ENCODE peak calls at places on chromosomes 1 and 21, in eight cellular contexts. E is fibroblast of the aortic adventitia; Q is naive thymus-derived CD4-positive, alpha-beta T cell; B is IMR-90; S is AG10803; L is right lobe of liver; I is GM23248; K is astrocyte of the spinal cord. V is an unnamed sample.

GRCh38 chr1:109980324-109981127 is 4.0 kb upstream of the AHCYL1 start:
- DNase-seq in L (peak), I (no peak), E (no peak), S (no peak), K (no peak), Q (no peak), B (no peak), V (no peak)

GRCh38 chr1:17669866-17670451 is 85.2 kb upstream of the ACTL8 start:
- DNase-seq in L (no peak), K (no peak), S (no peak), B (no peak), I (no peak), Q (no peak), E (no peak), V (no peak)

GRCh38 chr1:44609412-44609767 is 64.9 kb downstream of the TMEM53 start:
- DNase-seq in S (peak), L (peak), K (peak), E (peak), I (peak), B (peak), Q (no peak), V (no peak)

GRCh38 chr1:42841440-42842147 is 4.8 kb upstream of the ZNF691 start:
- DNase-seq in E (no peak), Q (no peak), B (no peak), L (no peak), K (no peak), S (no peak), I (no peak), V (no peak)

GRCh38 chr1:46723901-46724300 is 5.0 kb upstream of the EFCAB14 start:
- DNase-seq in K (no peak), L (no peak), B (no peak), S (no peak), E (no peak), I (no peak), Q (no peak), V (no peak)

GRCh38 chr21:44900559-44901251 is 20.0 kb downstream of the ITGB2 start:
- DNase-seq in L (peak), Q (no peak), I (no peak), S (no peak), E (no peak), B (no peak), K (no peak), V (no peak)

GRCh38 chr1:214124915-214125314 is 137.1 kb downstream of the PROX1 start:
- DNase-seq in E (no peak), I (no peak), S (no peak), Q (no peak), K (no peak), B (no peak), L (no peak), V (no peak)

GRCh38 chr21:45858180-45858579 is 123.4 kb upstream of the COL6A1 start:
- DNase-seq in L (no peak), S (no peak), Q (no peak), E (no peak), B (no peak), I (no peak), K (no peak), V (no peak)

GRCh38 chr1:234827656-234828055 is 217.7 kb upstream of the IRF2BP2 start:
- DNase-seq in Q (no peak), K (no peak), I (no peak), S (no peak), L (no peak), B (no peak), E (no peak), V (no peak)

GRCh38 chr1:53346814-53347176 is 18.9 kb upstream of the LRP8 start:
- DNase-seq in K (no peak), S (no peak), L (peak), I (no peak), B (no peak), Q (no peak), E (no peak), V (no peak)

GRCh38 chr1:82466894-82467293 is 666.2 kb downstream of the ADGRL2 start:
- DNase-seq in K (no peak), E (no peak), L (no peak), Q (no peak), S (no peak), B (no peak), I (no peak), V (no peak)

GRCh38 chr1:223225061-223225460 is 82.0 kb upstream of the TLR5 start:
- DNase-seq in L (no peak), K (no peak), Q (no peak), I (no peak), S (no peak), E (no peak), B (no peak), V (no peak)

GRCh38 chr1:225767591-225768540 is 9.8 kb upstream of the SRP9 start:
- DNase-seq in B (peak), E (peak), K (peak), I (peak), S (peak), Q (no peak), L (no peak), V (no peak)

GRCh38 chr1:226132731-226133503 is 53.6 kb downstream of the ACBD3 start:
- DNase-seq in Q (no peak), S (no peak), B (no peak), E (no peak), L (peak), I (peak), K (no peak), V (peak)

GRCh38 chr1:218463194-218464156 is 118.3 kb downstream of the TGFB2 start:
- DNase-seq in E (peak), S (peak), B (peak), Q (no peak), L (peak), I (peak), K (peak), V (no peak)

GRCh38 chr1:51712590-51712989 is 95.7 kb downstream of the OSBPL9 start:
- DNase-seq in K (no peak), I (no peak), E (no peak), Q (no peak), S (no peak), B (no peak), L (no peak), V (no peak)

GRCh38 chr1:214458541-214458940 is 92.9 kb downstream of the PTPN14 start:
- DNase-seq in Q (no peak), S (no peak), E (peak), L (no peak), B (no peak), I (no peak), K (no peak), V (no peak)

GRCh38 chr1:116151739-116152576 is 40.8 kb downstream of the MAB21L3 start:
- DNase-seq in I (peak), E (peak), L (peak), S (peak), B (peak), K (peak), Q (peak), V (peak)

GRCh38 chr1:70945266-70945665 is 102.3 kb downstream of the PTGER3 start:
- DNase-seq in S (no peak), Q (no peak), I (no peak), E (peak), K (no peak), L (no peak), B (no peak), V (no peak)

GRCh38 chr1:158116768-158117167 is 63.9 kb upstream of the CD1D start:
- DNase-seq in E (no peak), K (no peak), I (no peak), B (no peak), L (no peak), S (no peak), Q (no peak), V (no peak)

GRCh38 chr1:37147906-37148305 is 113.6 kb upstream of the GRIK3 start:
- DNase-seq in K (no peak), L (no peak), E (no peak), S (no peak), I (no peak), B (no peak), Q (no peak), V (no peak)

GRCh38 chr1:31776511-31776910 is 12.4 kb upstream of the ADGRB2 start:
- DNase-seq in L (no peak), I (no peak), S (no peak), E (no peak), B (no peak), K (no peak), Q (no peak), V (no peak)

GRCh38 chr1:34858901-34859441 is 578 bp downstream of the SMIM12 start:
- DNase-seq in K (peak), L (peak), I (peak), S (peak), E (peak), Q (peak), B (peak), V (no peak)

GRCh38 chr1:39089811-39090519 is 63.8 kb downstream of the NDUFS5 start:
- DNase-seq in L (no peak), I (peak), Q (no peak), S (peak), B (no peak), E (peak), K (no peak), V (no peak)

GRCh38 chr1:17405898-17406759 is 33.3 kb downstream of the RCC2 start:
- DNase-seq in S (peak), I (peak), E (peak), B (peak), Q (peak), L (peak), K (peak), V (no peak)

GRCh38 chr1:150192012-150192411 is 42.3 kb downstream of the PLEKHO1 start:
- DNase-seq in Q (no peak), L (no peak), E (peak), B (peak), I (peak), K (peak), S (peak), V (no peak)

GRCh38 chr1:119982006-119982405 is 85.7 kb upstream of the ADAM30 start:
- DNase-seq in S (peak), K (peak), E (peak), B (peak), Q (no peak), L (no peak), I (peak), V (no peak)

GRCh38 chr1:4121293-4121684 is 221.2 kb upstream of the C1orf174 start:
- DNase-seq in E (no peak), K (no peak), S (no peak), L (no peak), I (no peak), Q (no peak), B (no peak), V (no peak)

GRCh38 chr1:4119516-4120220 is 219.6 kb upstream of the C1orf174 start:
- DNase-seq in E (no peak), B (no peak), L (no peak), S (no peak), Q (no peak), K (no peak), I (no peak), V (no peak)

GRCh38 chr1:4117196-4117595 is 217.1 kb upstream of the C1orf174 start:
- DNase-seq in E (no peak), K (no peak), L (no peak), I (no peak), B (no peak), Q (no peak), S (no peak), V (no peak)

GRCh38 chr1:4120557-4121292 is 220.7 kb upstream of the C1orf174 start:
- DNase-seq in I (no peak), K (no peak), B (no peak), L (no peak), S (no peak), Q (no peak), E (no peak), V (no peak)

DNA sequence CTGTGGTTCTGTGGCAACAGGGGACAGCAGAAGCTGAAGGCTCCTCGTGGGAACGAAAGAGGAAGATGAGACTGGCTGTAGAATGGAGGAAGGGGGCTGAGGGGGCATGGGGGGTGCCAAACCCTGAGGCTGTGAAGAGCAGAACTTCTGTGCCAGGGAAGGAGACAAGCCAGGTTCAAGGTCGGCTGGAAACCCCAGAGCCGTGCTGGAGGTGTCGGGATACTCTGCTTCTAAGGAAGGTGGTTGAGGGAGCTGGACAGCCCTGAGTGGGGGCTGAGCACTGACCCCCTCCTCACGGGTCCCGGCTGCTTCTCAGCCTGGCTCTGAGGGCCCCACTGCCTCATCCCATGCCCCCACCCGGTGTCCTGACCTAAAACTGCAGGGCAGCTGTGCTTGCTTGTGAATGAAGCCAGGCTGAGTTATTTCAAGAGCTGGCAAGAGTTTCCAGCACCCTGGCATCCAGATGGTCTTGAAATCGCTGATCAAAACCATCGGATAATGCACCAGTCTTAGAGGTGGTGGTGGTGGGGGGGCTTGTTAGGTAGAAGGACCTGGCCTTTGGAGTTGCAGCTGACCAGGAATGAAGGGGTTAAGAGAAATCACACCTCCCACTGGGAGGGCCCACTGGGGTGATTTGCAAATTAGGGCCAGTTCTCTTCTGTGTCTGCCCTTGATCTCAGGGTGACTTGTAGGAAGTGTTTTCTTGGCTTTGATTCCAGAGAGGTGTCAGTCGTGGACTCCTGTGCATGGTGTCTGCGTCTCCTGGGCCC is 218.9 kb upstream of the C1orf174 start:
- DNase-seq in Q (no peak), B (no peak), K (no peak), E (no peak), L (no peak), S (no peak), I (no peak), V (no peak)
- H3K4me3 ChIP-seq in Q (no peak), B (no peak), K (no peak), E (no peak), L (no peak), S (no peak), I (no peak), V (no peak)

GRCh38 chr1:198639581-198640235 is 868 bp downstream of the PTPRC start:
- DNase-seq in E (no peak), S (no peak), I (no peak), B (no peak), K (no peak), L (no peak), Q (no peak), V (no peak)
- H3K4me3 ChIP-seq in E (no peak), S (no peak), I (no peak), B (no peak), K (no peak), L (peak), Q (peak), V (peak)

DNA sequence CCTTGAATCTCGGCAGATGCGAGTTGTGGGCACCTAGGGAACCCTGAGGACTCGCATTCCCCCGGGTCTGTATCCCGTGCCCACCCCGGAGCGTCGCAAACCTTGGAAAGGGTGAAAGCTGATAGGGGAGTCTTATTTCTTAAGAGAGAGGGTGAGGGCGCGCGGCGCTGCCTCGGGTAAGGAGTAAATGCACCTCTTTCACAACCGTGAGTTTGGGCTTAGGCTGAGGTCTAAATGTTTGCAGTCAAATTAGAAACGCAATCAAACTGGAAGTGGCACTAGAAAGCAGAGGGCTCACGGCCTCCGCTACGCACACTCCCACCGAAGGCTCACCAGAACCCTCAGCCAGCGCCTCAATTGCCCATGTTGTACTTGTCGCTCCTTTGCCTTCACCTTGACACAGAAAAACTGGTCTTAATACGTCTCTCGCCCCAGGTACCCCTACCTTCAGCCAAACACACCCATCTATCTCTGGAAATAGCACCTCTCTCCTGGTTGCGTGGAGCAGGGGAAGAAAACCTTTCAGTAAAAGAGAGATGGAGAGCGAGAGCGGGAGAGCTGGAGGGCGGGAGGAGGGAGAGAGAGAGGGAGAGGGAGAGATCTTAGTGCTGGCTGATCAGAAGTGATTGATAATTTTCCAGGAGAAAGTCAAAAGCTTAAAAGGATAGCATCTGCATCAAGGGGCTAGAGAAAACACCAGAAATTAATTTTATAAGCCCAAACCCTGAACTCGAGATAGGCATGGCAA is 1.7 kb upstream of the HLX start:
- DNase-seq in Q (no peak), S (no peak), B (no peak), K (peak), I (no peak), E (no peak), L (no peak), V (no peak)
- H3K4me3 ChIP-seq in Q (no peak), S (no peak), B (no peak), K (peak), I (no peak), E (no peak), L (peak), V (no peak)

GRCh38 chr1:67414574-67414973 is 15.6 kb downstream of the SERBP1 start:
- DNase-seq in E (no peak), Q (no peak), I (no peak), K (no peak), S (no peak), B (no peak), L (no peak), V (no peak)
- H3K4me3 ChIP-seq in E (no peak), Q (no peak), I (no peak), K (no peak), S (no peak), B (no peak), L (no peak), V (no peak)

GRCh38 chr1:92480200-92480812 is 6.4 kb downstream of the GFI1 start:
- DNase-seq in E (no peak), S (no peak), K (no peak), B (no peak), Q (no peak), L (no peak), I (peak), V (no peak)

GRCh38 chr1:92482665-92483441 is 3.9 kb downstream of the GFI1 start:
- DNase-seq in E (peak), K (no peak), Q (no peak), I (peak), L (no peak), S (no peak), B (no peak), V (peak)

GRCh38 chr1:92480813-92481597 is 5.7 kb downstream of the GFI1 start:
- DNase-seq in I (peak), B (no peak), S (no peak), K (no peak), E (no peak), Q (no peak), L (no peak), V (no peak)

GRCh38 chr1:92482404-92482664 is 4.4 kb downstream of the GFI1 start:
- DNase-seq in K (no peak), E (no peak), I (no peak), S (peak), L (no peak), B (no peak), Q (no peak), V (no peak)

GRCh38 chr1:92481598-92482403 is 4.9 kb downstream of the GFI1 start:
- DNase-seq in B (no peak), S (no peak), E (peak), Q (no peak), K (no peak), L (no peak), I (peak), V (peak)
- H3K4me3 ChIP-seq in B (no peak), S (peak), E (peak), Q (peak), K (no peak), L (peak), I (peak), V (peak)

DNA sequence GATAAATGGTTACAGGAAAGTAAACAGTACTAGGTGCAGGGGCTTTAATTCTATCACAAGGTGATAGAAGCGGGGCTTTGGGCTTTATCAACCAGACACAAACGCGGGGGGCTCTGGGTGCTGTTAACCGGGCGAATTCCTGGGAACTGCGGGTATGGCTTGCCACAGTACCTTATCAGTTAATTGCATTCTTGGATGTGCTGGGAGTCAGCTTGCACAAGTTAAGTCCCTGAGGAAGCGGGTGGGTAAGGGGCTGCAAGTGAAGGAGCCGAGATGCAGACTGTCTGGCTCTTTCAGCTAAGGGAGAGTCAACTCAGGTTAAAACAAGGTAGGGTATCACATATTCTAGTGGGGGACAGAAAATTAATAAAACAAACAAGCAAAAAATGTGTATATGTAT is 661 bp downstream of the GBP4 start:
- DNase-seq in E (peak), L (no peak), S (no peak), I (no peak), Q (no peak), K (no peak), B (no peak), V (no peak)
- H3K4me3 ChIP-seq in E (peak), L (peak), S (no peak), I (peak), Q (peak), K (no peak), B (no peak), V (peak)

GRCh38 chr1:204637985-204638356 is 47.6 kb downstream of the LRRN2 start:
- DNase-seq in I (peak), B (no peak), L (no peak), E (peak), Q (no peak), S (peak), K (no peak), V (no peak)

GRCh38 chr1:204641455-204641854 is 44.1 kb downstream of the LRRN2 start:
- DNase-seq in B (no peak), Q (no peak), S (no peak), L (no peak), E (no peak), K (no peak), I (no peak), V (no peak)

GRCh38 chr1:204641936-204642335 is 43.6 kb downstream of the LRRN2 start:
- DNase-seq in E (no peak), B (no peak), Q (no peak), S (no peak), I (no peak), K (no peak), L (no peak), V (no peak)

GRCh38 chr1:204643503-204643902 is 42.0 kb downstream of the LRRN2 start:
- DNase-seq in B (no peak), K (no peak), S (no peak), E (no peak), L (no peak), Q (no peak), I (no peak), V (no peak)

GRCh38 chr1:204640578-204640977 is 45.0 kb downstream of the LRRN2 start:
- DNase-seq in L (no peak), Q (no peak), B (no peak), E (no peak), K (no peak), I (no peak), S (no peak), V (no peak)
- H3K4me3 ChIP-seq in L (no peak), Q (no peak), B (no peak), E (no peak), K (no peak), I (no peak), S (no peak), V (no peak)

GRCh38 chr1:84913025-84913892 is 20.3 kb upstream of the LPAR3 start:
- DNase-seq in L (no peak), K (no peak), Q (no peak), I (peak), E (peak), S (peak), B (peak), V (no peak)
- H3K4me3 ChIP-seq in L (no peak), K (no peak), Q (no peak), I (no peak), E (no peak), S (no peak), B (no peak), V (no peak)

V was measured in GM06990.